ENCODE peak calls at places on chromosomes 3 and 15, in seven cellular contexts. W, Y, H, R, B, M and C are unnamed samples.
A peak's percentile ranks its signal among the peaks of the same experiment; 100 is the strongest.

GRCh38 chr3:76991165-76991564 is 48.7 kb upstream of the ROBO2 start:
- DNase-seq in W (no peak), M (no peak), R (no peak), H (no peak), Y (no peak), B (no peak), C (no peak)

GRCh38 chr3:100245932-100246331 is 14.9 kb upstream of the TBC1D23 start:
- DNase-seq in Y (no peak), W (no peak), M (peak; percentile 50), B (no peak), H (no peak), R (no peak), C (no peak)

GRCh38 chr15:31352911-31353811 is 26.5 kb downstream of the KLF13 start:
- DNase-seq in M (peak; percentile 35), Y (no peak), W (no peak), B (no peak), R (peak; percentile 49), H (no peak), C (no peak)

GRCh38 chr15:67701669-67702068 is 123.6 kb upstream of the SKOR1 start:
- DNase-seq in R (no peak), H (no peak), M (no peak), W (no peak), B (no peak), Y (no peak), C (no peak)

GRCh38 chr15:39786444-39787056 is 3.9 kb upstream of the FSIP1 start:
- DNase-seq in W (peak; percentile 75), M (peak; percentile 70), Y (no peak), R (no peak), B (no peak), H (peak; percentile 20), C (peak; percentile 62)

GRCh38 chr3:136919799-136920580 is 37.8 kb upstream of the IL20RB start:
- DNase-seq in H (peak; percentile 43), W (no peak), R (no peak), M (no peak), Y (no peak), B (no peak), C (no peak)

GRCh38 chr3:160587105-160587504 is 21.7 kb upstream of the KPNA4 start:
- DNase-seq in B (no peak), W (no peak), Y (no peak), H (no peak), M (no peak), R (no peak), C (no peak)

GRCh38 chr3:8625991-8626390 is 18.6 kb downstream of the SSUH2 start:
- DNase-seq in M (peak; percentile 60), W (no peak), B (no peak), R (no peak), Y (no peak), H (no peak), C (no peak)

GRCh38 chr15:46900992-46901391 is 816.3 kb upstream of the SEMA6D start:
- DNase-seq in H (no peak), B (no peak), M (peak; percentile 38), Y (no peak), R (no peak), W (no peak), C (no peak)

GRCh38 chr15:84947947-84948830 is 33.5 kb upstream of the PDE8A start:
- DNase-seq in M (peak; percentile 91), B (no peak), Y (no peak), R (peak; percentile 49), H (no peak), W (no peak), C (no peak)

GRCh38 chr15:27844018-27844666 is 255.0 kb downstream of the OCA2 start:
- DNase-seq in W (no peak), Y (no peak), M (peak; percentile 78), R (no peak), H (no peak), B (no peak), C (no peak)

GRCh38 chr3:100099621-100100020 is 14.7 kb downstream of the FILIP1L start:
- DNase-seq in W (no peak), R (no peak), H (no peak), B (no peak), Y (no peak), M (no peak), C (no peak)

GRCh38 chr3:127406309-127407025 is 118.6 kb upstream of the PRR20G start:
- DNase-seq in M (peak; percentile 47), B (no peak), H (no peak), W (no peak), Y (no peak), R (no peak), C (no peak)

GRCh38 chr3:107794664-107795443 is 272.1 kb downstream of the BBX start:
- DNase-seq in B (no peak), R (peak; percentile 51), M (no peak), Y (no peak), H (no peak), W (no peak), C (no peak)

GRCh38 chr3:46665763-46666470 is 27.6 kb downstream of the ALS2CL start:
- DNase-seq in W (no peak), B (peak; percentile 8), Y (no peak), M (no peak), H (no peak), R (no peak), C (peak; percentile 19)

GRCh38 chr15:88246666-88247446 is 9.7 kb downstream of the NTRK3 start:
- DNase-seq in H (peak; percentile 66), W (peak; percentile 73), Y (peak; percentile 79), B (peak; percentile 65), M (peak; percentile 67), R (peak; percentile 82), C (peak; percentile 64)

GRCh38 chr3:147838650-147839049 is 429.5 kb downstream of the ZIC1 start:
- DNase-seq in H (no peak), W (peak; percentile 2), M (peak; percentile 24), B (no peak), Y (no peak), R (no peak), C (no peak)

GRCh38 chr3:129673012-129673411 is 66.5 kb upstream of the PLXND1 start:
- DNase-seq in H (no peak), R (no peak), M (no peak), W (no peak), Y (no peak), B (no peak), C (no peak)

GRCh38 chr15:66399276-66399675 is 12.6 kb downstream of the MAP2K1 start:
- DNase-seq in M (no peak), Y (no peak), R (no peak), B (no peak), H (no peak), W (no peak), C (no peak)

GRCh38 chr15:45414215-45414885 is 36.0 kb upstream of the GATM start:
- DNase-seq in B (no peak), M (peak; percentile 23), R (no peak), H (no peak), Y (no peak), W (no peak), C (no peak)

GRCh38 chr3:185402561-185402960 is 39.6 kb downstream of the MAP3K13 start:
- DNase-seq in M (peak; percentile 63), R (no peak), B (no peak), H (no peak), W (no peak), Y (no peak), C (no peak)

GRCh38 chr3:39443530-39443929 is 23.9 kb upstream of the MOBP start:
- DNase-seq in W (no peak), R (no peak), M (peak; percentile 38), H (no peak), Y (no peak), B (no peak), C (no peak)

GRCh38 chr3:171944109-171945016 is 95.0 kb upstream of the FNDC3B start:
- DNase-seq in H (no peak), R (no peak), W (no peak), M (no peak), Y (no peak), B (no peak), C (no peak)

GRCh38 chr3:125684199-125684598 is 88.9 kb upstream of the OSBPL11 start:
- DNase-seq in B (no peak), Y (peak; percentile 40), R (peak; percentile 59), M (no peak), H (no peak), W (peak; percentile 39), C (no peak)

GRCh38 chr3:184663756-184664155 is 48.1 kb downstream of the MAGEF1 start:
- DNase-seq in W (no peak), M (no peak), Y (no peak), B (no peak), R (no peak), H (no peak), C (peak; percentile 68)

GRCh38 chr15:98939311-98940080 is 68.1 kb downstream of the PGPEP1L start:
- DNase-seq in H (no peak), Y (no peak), R (no peak), B (no peak), W (no peak), M (no peak), C (no peak)

GRCh38 chr3:57864853-57865252 is 108.7 kb downstream of the SLMAP start:
- DNase-seq in M (peak; percentile 24), H (no peak), W (no peak), B (no peak), R (no peak), Y (no peak), C (no peak)

GRCh38 chr15:21261965-21262850 is 178.1 kb downstream of the POTEB3 start:
- DNase-seq in H (no peak), Y (no peak), B (peak; percentile 27), M (peak; percentile 8), W (no peak), R (peak; percentile 19), C (no peak)

GRCh38 chr3:45575491-45575923 is 19.0 kb upstream of the LIMD1 start:
- DNase-seq in R (no peak), H (no peak), Y (no peak), M (no peak), W (no peak), B (no peak), C (no peak)

GRCh38 chr15:40343512-40343911 is 2.8 kb upstream of the CCDC9B start:
- DNase-seq in Y (no peak), H (no peak), M (peak; percentile 47), R (no peak), W (no peak), B (no peak), C (no peak)

GRCh38 chr15:67077641-67078215 is 12.3 kb downstream of the SMAD3 start:
- DNase-seq in W (no peak), R (no peak), B (no peak), M (no peak), H (no peak), Y (no peak), C (no peak)